ENCODE peak calls at places on chromosomes 12 and 14, in four cellular contexts. One of them, this sample, is unnamed.

GRCh38 chr14:97113339-97113738 is 316.2 kb downstream of the VRK1 start:
- DNase-seq in neuronal stem cell: no peak
- DNase-seq in mesenchymal stem cell: no peak
- DNase-seq in H1: no peak
- DNase-seq in this sample: no peak

GRCh38 chr12:69258655-69259054 is 19.3 kb downstream of the CPSF6 start:
- DNase-seq in neuronal stem cell: no peak
- DNase-seq in mesenchymal stem cell: no peak
- DNase-seq in H1: no peak
- DNase-seq in this sample: no peak

GRCh38 chr14:64234877-64235651 is 59.1 kb downstream of the ESR2 start:
- DNase-seq in neuronal stem cell: no peak
- DNase-seq in mesenchymal stem cell: no peak
- DNase-seq in H1: no peak
- DNase-seq in this sample: peak

GRCh38 chr12:117854339-117855012 is 114.3 kb downstream of the KSR2 start:
- DNase-seq in neuronal stem cell: peak
- DNase-seq in mesenchymal stem cell: peak
- DNase-seq in H1: peak
- DNase-seq in this sample: peak

GRCh38 chr14:68951051-68951797 is 27.9 kb downstream of the ACTN1 start:
- DNase-seq in neuronal stem cell: no peak
- DNase-seq in mesenchymal stem cell: peak
- DNase-seq in H1: no peak
- DNase-seq in this sample: peak

GRCh38 chr14:21096438-21096837 is 2.0 kb downstream of the ZNF219 start:
- DNase-seq in neuronal stem cell: no peak
- DNase-seq in mesenchymal stem cell: no peak
- DNase-seq in H1: no peak
- DNase-seq in this sample: no peak

GRCh38 chr12:122998316-122998715 is 17.8 kb downstream of the ARL6IP4 start:
- DNase-seq in neuronal stem cell: no peak
- DNase-seq in mesenchymal stem cell: no peak
- DNase-seq in H1: no peak
- DNase-seq in this sample: no peak

GRCh38 chr12:53425515-53426150 is 2.0 kb downstream of the AMHR2 start:
- DNase-seq in neuronal stem cell: no peak
- DNase-seq in mesenchymal stem cell: no peak
- DNase-seq in H1: no peak
- DNase-seq in this sample: no peak

GRCh38 chr12:23528316-23528715 is 421.2 kb downstream of the SOX5 start:
- DNase-seq in neuronal stem cell: no peak
- DNase-seq in mesenchymal stem cell: no peak
- DNase-seq in H1: no peak
- DNase-seq in this sample: no peak

GRCh38 chr12:23525450-23526072 is 423.9 kb downstream of the SOX5 start:
- DNase-seq in neuronal stem cell: no peak
- DNase-seq in mesenchymal stem cell: no peak
- DNase-seq in H1: no peak
- DNase-seq in this sample: no peak

DNA sequence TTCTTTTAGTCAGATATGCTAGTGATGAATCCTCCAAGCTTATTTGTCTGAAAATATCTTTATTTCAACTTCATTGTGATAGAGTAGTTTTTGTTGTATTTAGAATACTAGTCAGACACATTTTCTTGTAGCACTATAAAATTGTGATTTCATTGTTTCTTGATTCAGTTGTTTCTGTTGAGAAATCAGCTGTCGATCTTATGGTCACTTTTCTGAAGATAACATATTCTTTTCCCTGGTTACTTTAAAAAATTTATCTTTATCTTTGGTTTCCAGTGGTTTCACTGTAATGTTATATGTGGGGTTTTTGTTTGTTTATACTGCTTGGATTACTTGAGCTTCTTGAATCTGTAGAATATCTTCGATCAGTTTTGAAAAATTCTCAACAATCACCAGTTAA is 426.1 kb downstream of the SOX5 start:
- DNase-seq in neuronal stem cell: no peak
- DNase-seq in mesenchymal stem cell: no peak
- DNase-seq in H1: no peak
- DNase-seq in this sample: no peak
- H2BK12ac ChIP-seq in neuronal stem cell: no peak
- H2BK12ac ChIP-seq in mesenchymal stem cell: no peak
- H2BK12ac ChIP-seq in H1: no peak
- H2BK12ac ChIP-seq in this sample: no peak

GRCh38 chr12:127802271-127802670 is 464.7 kb upstream of the TMEM132C start:
- DNase-seq in neuronal stem cell: no peak
- DNase-seq in mesenchymal stem cell: no peak
- DNase-seq in H1: no peak
- DNase-seq in this sample: no peak
- H3K4me3 ChIP-seq in neuronal stem cell: no peak
- H3K4me3 ChIP-seq in mesenchymal stem cell: no peak
- H3K4me3 ChIP-seq in H1: no peak
- H3K4me3 ChIP-seq in this sample: no peak

GRCh38 chr12:27906127-27906500 is 66.4 kb downstream of the PTHLH start:
- DNase-seq in neuronal stem cell: no peak
- DNase-seq in mesenchymal stem cell: no peak
- DNase-seq in H1: no peak
- DNase-seq in this sample: peak
- H2BK120ac ChIP-seq in neuronal stem cell: no peak
- H2BK120ac ChIP-seq in mesenchymal stem cell: no peak
- H2BK120ac ChIP-seq in H1: peak
- H2BK120ac ChIP-seq in this sample: no peak

GRCh38 chr12:6375269-6376078 is at the start of gene SCNN1A:
- DNase-seq in neuronal stem cell: no peak
- DNase-seq in mesenchymal stem cell: no peak
- DNase-seq in H1: peak
- DNase-seq in this sample: no peak

GRCh38 chr12:6378709-6379427 is 3.5 kb upstream of the SCNN1A start:
- DNase-seq in neuronal stem cell: no peak
- DNase-seq in mesenchymal stem cell: peak
- DNase-seq in H1: no peak
- DNase-seq in this sample: no peak

GRCh38 chr12:6377667-6377994 is 2.3 kb upstream of the SCNN1A start:
- DNase-seq in neuronal stem cell: no peak
- DNase-seq in mesenchymal stem cell: no peak
- DNase-seq in H1: no peak
- DNase-seq in this sample: no peak

GRCh38 chr12:6376079-6376941 is 947 bp upstream of the SCNN1A start:
- DNase-seq in neuronal stem cell: no peak
- DNase-seq in mesenchymal stem cell: peak
- DNase-seq in H1: peak
- DNase-seq in this sample: peak

GRCh38 chr12:6376965-6377666 is 1.8 kb upstream of the SCNN1A start:
- DNase-seq in neuronal stem cell: no peak
- DNase-seq in mesenchymal stem cell: no peak
- DNase-seq in H1: no peak
- DNase-seq in this sample: no peak
- H2BK12ac ChIP-seq in neuronal stem cell: no peak
- H2BK12ac ChIP-seq in mesenchymal stem cell: peak
- H2BK12ac ChIP-seq in H1: peak
- H2BK12ac ChIP-seq in this sample: no peak

DNA sequence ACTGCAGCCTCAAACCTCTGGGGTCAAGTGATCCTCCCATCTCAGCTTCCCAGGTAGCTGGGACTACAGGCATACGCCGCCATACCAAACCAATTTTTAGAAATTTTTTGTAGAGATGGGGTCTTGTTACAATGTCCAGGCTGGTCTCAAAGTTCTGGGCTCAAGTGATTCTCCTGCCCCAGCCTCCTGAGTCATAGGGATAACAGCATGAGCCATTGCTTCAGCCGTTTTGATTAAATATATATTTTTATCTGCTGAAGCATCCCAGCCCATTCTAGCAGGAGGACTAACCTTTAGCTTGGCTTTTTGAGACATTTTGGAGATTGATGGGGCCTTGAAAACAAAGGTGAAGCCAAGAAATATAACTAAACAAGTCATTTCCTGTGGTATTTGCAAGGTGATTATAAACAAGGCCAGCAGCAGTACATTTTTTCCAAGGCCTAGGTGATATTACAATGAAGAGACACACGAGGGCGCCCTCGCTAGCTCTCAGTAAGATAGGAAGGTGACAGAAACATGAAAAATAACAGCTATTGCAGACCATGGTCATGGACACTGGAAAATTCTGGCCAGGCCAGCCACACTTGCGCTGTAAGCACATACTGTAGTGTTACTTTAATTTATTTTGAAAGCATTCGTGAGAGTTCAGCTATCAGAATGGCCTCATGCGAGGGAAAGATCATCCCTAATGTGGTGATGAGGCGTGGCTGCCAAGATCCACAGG is 63.4 kb downstream of the DGLUCY start:
- DNase-seq in neuronal stem cell: peak
- DNase-seq in mesenchymal stem cell: peak
- DNase-seq in H1: no peak
- DNase-seq in this sample: peak
- H3K4me3 ChIP-seq in neuronal stem cell: no peak
- H3K4me3 ChIP-seq in mesenchymal stem cell: no peak
- H3K4me3 ChIP-seq in H1: no peak
- H3K4me3 ChIP-seq in this sample: no peak

GRCh38 chr12:15646586-15646985 is 142.6 kb downstream of the EPS8 start:
- DNase-seq in neuronal stem cell: no peak
- DNase-seq in mesenchymal stem cell: no peak
- DNase-seq in H1: no peak
- DNase-seq in this sample: no peak

GRCh38 chr12:15644700-15645099 is 144.5 kb downstream of the EPS8 start:
- DNase-seq in neuronal stem cell: no peak
- DNase-seq in mesenchymal stem cell: no peak
- DNase-seq in H1: no peak
- DNase-seq in this sample: no peak

GRCh38 chr12:15648564-15648963 is 140.6 kb downstream of the EPS8 start:
- DNase-seq in neuronal stem cell: no peak
- DNase-seq in mesenchymal stem cell: no peak
- DNase-seq in H1: no peak
- DNase-seq in this sample: no peak

GRCh38 chr12:15651381-15651780 is 137.8 kb downstream of the EPS8 start:
- DNase-seq in neuronal stem cell: no peak
- DNase-seq in mesenchymal stem cell: no peak
- DNase-seq in H1: no peak
- DNase-seq in this sample: no peak

GRCh38 chr12:15650399-15651128 is 138.6 kb downstream of the EPS8 start:
- DNase-seq in neuronal stem cell: no peak
- DNase-seq in mesenchymal stem cell: peak
- DNase-seq in H1: no peak
- DNase-seq in this sample: no peak
- H2BK120ac ChIP-seq in neuronal stem cell: no peak
- H2BK120ac ChIP-seq in mesenchymal stem cell: peak
- H2BK120ac ChIP-seq in H1: no peak
- H2BK120ac ChIP-seq in this sample: no peak

DNA sequence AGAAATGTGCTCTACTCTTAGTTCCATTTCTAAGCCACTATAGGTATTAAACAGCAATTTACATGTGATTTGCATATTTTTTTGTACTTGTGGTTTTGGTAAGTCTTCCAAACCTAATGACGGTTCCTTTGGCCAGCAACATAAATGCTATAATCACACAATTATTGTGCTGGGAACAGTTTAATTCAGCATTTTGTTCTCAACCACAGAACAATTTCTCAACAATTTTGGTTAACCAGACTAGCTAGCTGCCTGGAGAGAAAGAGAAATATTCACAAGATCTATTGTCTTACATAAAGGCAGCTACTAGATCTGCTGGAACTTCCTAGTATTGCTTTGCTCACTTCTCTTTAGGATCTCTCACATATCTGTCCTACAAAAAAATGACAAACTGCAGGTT is 265.3 kb downstream of the SOX5 start:
- DNase-seq in neuronal stem cell: no peak
- DNase-seq in mesenchymal stem cell: no peak
- DNase-seq in H1: no peak
- DNase-seq in this sample: no peak
- H2BK12ac ChIP-seq in neuronal stem cell: no peak
- H2BK12ac ChIP-seq in mesenchymal stem cell: no peak
- H2BK12ac ChIP-seq in H1: no peak
- H2BK12ac ChIP-seq in this sample: no peak